ENCODE peak calls at places on chromosomes 7 and 10, in five cellular contexts. One of them, this sample, is unnamed.

GRCh38 chr7:16840094-16840493 is 35.3 kb upstream of the AGR2 start:
- DNase-seq in HepG2: no peak
- DNase-seq in K562: no peak
- DNase-seq in SK-N-SH: no peak
- DNase-seq in GM12878: no peak
- DNase-seq in this sample: no peak

GRCh38 chr7:38382627-38383026 is 109.2 kb upstream of the TARP start:
- DNase-seq in HepG2: no peak
- DNase-seq in K562: no peak
- DNase-seq in SK-N-SH: no peak
- DNase-seq in GM12878: no peak
- DNase-seq in this sample: no peak

GRCh38 chr7:108000875-108001758 is 1.8 kb downstream of the LAMB1 start:
- DNase-seq in HepG2: no peak
- DNase-seq in K562: no peak
- DNase-seq in SK-N-SH: peak
- DNase-seq in GM12878: no peak
- DNase-seq in this sample: no peak

GRCh38 chr7:127798769-127799372 is 146.9 kb downstream of the SND1 start:
- DNase-seq in HepG2: no peak
- DNase-seq in K562: no peak
- DNase-seq in SK-N-SH: no peak
- DNase-seq in GM12878: no peak
- DNase-seq in this sample: no peak

GRCh38 chr10:35400600-35401268 is 64.4 kb downstream of the CCNY start:
- DNase-seq in HepG2: no peak
- DNase-seq in K562: no peak
- DNase-seq in SK-N-SH: no peak
- DNase-seq in GM12878: no peak
- DNase-seq in this sample: no peak

GRCh38 chr7:142463401-142463850 is 205.6 kb upstream of the PRSS58 start:
- DNase-seq in HepG2: no peak
- DNase-seq in K562: no peak
- DNase-seq in SK-N-SH: no peak
- DNase-seq in GM12878: no peak
- DNase-seq in this sample: no peak

GRCh38 chr7:55348502-55348901 is 16.6 kb upstream of the LANCL2 start:
- DNase-seq in HepG2: no peak
- DNase-seq in K562: no peak
- DNase-seq in SK-N-SH: no peak
- DNase-seq in GM12878: no peak
- DNase-seq in this sample: no peak

GRCh38 chr7:151231080-151231479 is 1.2 kb upstream of the CHPF2 start:
- DNase-seq in HepG2: no peak
- DNase-seq in K562: no peak
- DNase-seq in SK-N-SH: no peak
- DNase-seq in GM12878: no peak
- DNase-seq in this sample: no peak

GRCh38 chr7:64183126-64183742 is 23.8 kb upstream of the ZNF735 start:
- DNase-seq in HepG2: no peak
- DNase-seq in K562: peak
- DNase-seq in SK-N-SH: peak
- DNase-seq in GM12878: no peak
- DNase-seq in this sample: no peak

GRCh38 chr7:112937651-112938390 is 147.6 kb upstream of the TMEM168 start:
- DNase-seq in HepG2: no peak
- DNase-seq in K562: no peak
- DNase-seq in SK-N-SH: no peak
- DNase-seq in GM12878: no peak
- DNase-seq in this sample: no peak

DNA sequence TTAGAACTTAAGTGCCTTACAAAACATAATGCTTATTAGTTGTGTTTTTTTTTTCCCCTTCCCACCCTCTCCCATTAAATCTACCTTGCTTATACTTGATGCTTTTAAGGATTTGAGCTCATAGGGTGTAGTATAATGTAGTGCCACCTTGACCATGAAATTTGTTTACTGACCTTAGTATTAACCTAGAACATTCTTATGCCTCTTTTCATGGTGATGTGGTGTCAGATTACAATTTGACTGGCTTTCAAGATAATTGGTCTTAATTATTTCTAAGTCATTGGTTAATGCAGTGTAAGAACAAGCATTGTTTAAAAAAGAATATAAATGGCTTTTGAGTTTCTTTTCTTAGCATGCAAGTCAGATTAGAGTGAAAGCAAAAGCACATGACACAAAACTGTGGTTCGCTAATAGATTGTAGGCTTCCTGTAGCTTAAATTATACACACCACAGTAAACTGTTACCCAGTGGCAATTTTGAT is 61.8 kb downstream of the ADD3 start:
- DNase-seq in HepG2: no peak
- DNase-seq in K562: no peak
- DNase-seq in SK-N-SH: no peak
- DNase-seq in GM12878: no peak
- DNase-seq in this sample: no peak
- H3K27ac ChIP-seq in HepG2: no peak
- H3K27ac ChIP-seq in K562: no peak
- H3K27ac ChIP-seq in SK-N-SH: no peak
- H3K27ac ChIP-seq in GM12878: peak
- H3K27ac ChIP-seq in this sample: peak

GRCh38 chr7:24972991-24973390 is 7.0 kb downstream of the OSBPL3 start:
- DNase-seq in HepG2: no peak
- DNase-seq in K562: no peak
- DNase-seq in SK-N-SH: no peak
- DNase-seq in GM12878: no peak
- DNase-seq in this sample: no peak
- TF ChIP-seq GABPA in HepG2: no peak
- TF ChIP-seq GABPA in K562: no peak
- TF ChIP-seq GABPA in SK-N-SH: no peak
- TF ChIP-seq GABPA in GM12878: no peak
- TF ChIP-seq GABPA in this sample: no peak

GRCh38 chr10:11284291-11285085 is 266.8 kb downstream of the CELF2 start:
- DNase-seq in HepG2: no peak
- DNase-seq in K562: no peak
- DNase-seq in SK-N-SH: no peak
- DNase-seq in GM12878: no peak
- DNase-seq in this sample: no peak

GRCh38 chr10:11282661-11283060 is 265.0 kb downstream of the CELF2 start:
- DNase-seq in HepG2: no peak
- DNase-seq in K562: no peak
- DNase-seq in SK-N-SH: no peak
- DNase-seq in GM12878: no peak
- DNase-seq in this sample: no peak

GRCh38 chr10:11288302-11288701 is 270.6 kb downstream of the CELF2 start:
- DNase-seq in HepG2: no peak
- DNase-seq in K562: no peak
- DNase-seq in SK-N-SH: no peak
- DNase-seq in GM12878: no peak
- DNase-seq in this sample: no peak

GRCh38 chr10:11285171-11285570 is 267.5 kb downstream of the CELF2 start:
- DNase-seq in HepG2: no peak
- DNase-seq in K562: no peak
- DNase-seq in SK-N-SH: no peak
- DNase-seq in GM12878: no peak
- DNase-seq in this sample: no peak

GRCh38 chr10:11286261-11286989 is 268.8 kb downstream of the CELF2 start:
- DNase-seq in HepG2: no peak
- DNase-seq in K562: no peak
- DNase-seq in SK-N-SH: no peak
- DNase-seq in GM12878: peak
- DNase-seq in this sample: peak
- H3K27ac ChIP-seq in HepG2: no peak
- H3K27ac ChIP-seq in K562: no peak
- H3K27ac ChIP-seq in SK-N-SH: no peak
- H3K27ac ChIP-seq in GM12878: peak
- H3K27ac ChIP-seq in this sample: no peak

GRCh38 chr10:124124123-124124768 is 30.8 kb upstream of the CHST15 start:
- DNase-seq in HepG2: no peak
- DNase-seq in K562: no peak
- DNase-seq in SK-N-SH: no peak
- DNase-seq in GM12878: no peak
- DNase-seq in this sample: no peak
- TF ChIP-seq GABPA in HepG2: no peak
- TF ChIP-seq GABPA in K562: no peak
- TF ChIP-seq GABPA in SK-N-SH: no peak
- TF ChIP-seq GABPA in GM12878: no peak
- TF ChIP-seq GABPA in this sample: no peak

DNA sequence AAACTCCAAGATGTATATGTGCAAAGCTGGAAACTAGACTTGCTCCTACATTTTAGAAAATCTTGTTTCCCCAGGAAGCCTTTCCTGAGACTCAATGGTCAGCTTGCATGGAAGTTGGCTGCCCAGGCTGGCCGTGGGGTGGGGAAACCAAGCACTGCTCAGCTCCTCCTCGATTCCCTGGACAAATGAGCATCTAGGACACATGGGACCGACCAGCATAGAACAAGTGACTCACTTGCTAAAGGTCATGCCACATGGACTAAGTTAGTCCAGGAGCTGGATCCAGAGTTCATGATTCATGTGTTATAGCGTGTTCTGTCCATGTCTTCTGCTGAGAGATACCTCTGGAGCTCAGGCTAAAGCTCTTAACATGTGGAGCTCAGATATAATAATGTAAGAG is 6.2 kb downstream of the FAM180A start:
- DNase-seq in HepG2: no peak
- DNase-seq in K562: no peak
- DNase-seq in SK-N-SH: no peak
- DNase-seq in GM12878: no peak
- DNase-seq in this sample: no peak
- H3K27ac ChIP-seq in HepG2: no peak
- H3K27ac ChIP-seq in K562: no peak
- H3K27ac ChIP-seq in SK-N-SH: no peak
- H3K27ac ChIP-seq in GM12878: no peak
- H3K27ac ChIP-seq in this sample: no peak

GRCh38 chr10:1741450-1741849 is 4.1 kb upstream of the ADARB2 start:
- DNase-seq in HepG2: no peak
- DNase-seq in K562: no peak
- DNase-seq in SK-N-SH: no peak
- DNase-seq in GM12878: no peak
- DNase-seq in this sample: no peak

GRCh38 chr10:1737222-1738061 is at the start of gene ADARB2:
- DNase-seq in HepG2: no peak
- DNase-seq in K562: no peak
- DNase-seq in SK-N-SH: peak
- DNase-seq in GM12878: peak
- DNase-seq in this sample: no peak

GRCh38 chr10:1739751-1740150 is 2.4 kb upstream of the ADARB2 start:
- DNase-seq in HepG2: no peak
- DNase-seq in K562: no peak
- DNase-seq in SK-N-SH: no peak
- DNase-seq in GM12878: no peak
- DNase-seq in this sample: no peak

GRCh38 chr10:1736972-1737221 is 428 bp downstream of the ADARB2 start:
- DNase-seq in HepG2: no peak
- DNase-seq in K562: no peak
- DNase-seq in SK-N-SH: no peak
- DNase-seq in GM12878: no peak
- DNase-seq in this sample: no peak

DNA sequence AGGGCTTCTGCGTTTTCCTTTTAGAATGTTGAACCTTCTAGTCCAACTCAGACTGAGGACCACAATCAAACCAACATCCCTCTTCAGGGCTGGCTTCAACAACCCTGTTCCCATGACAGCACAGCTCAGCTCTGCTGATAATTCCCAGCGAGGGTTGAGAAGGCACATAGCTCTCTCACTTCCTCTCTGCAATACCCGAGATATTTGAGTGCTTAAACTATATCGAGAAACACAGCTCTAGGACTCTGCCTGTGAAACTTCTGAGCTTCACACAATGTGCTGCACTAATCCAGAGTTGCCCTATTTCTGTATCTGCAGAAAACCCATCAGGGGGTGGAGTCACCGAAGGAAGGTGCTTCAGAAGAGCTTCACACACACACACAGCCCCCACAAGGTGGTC is 1.6 kb upstream of the ADARB2 start:
- DNase-seq in HepG2: no peak
- DNase-seq in K562: no peak
- DNase-seq in SK-N-SH: no peak
- DNase-seq in GM12878: peak
- DNase-seq in this sample: no peak
- TF ChIP-seq GABPA in HepG2: no peak
- TF ChIP-seq GABPA in K562: no peak
- TF ChIP-seq GABPA in SK-N-SH: no peak
- TF ChIP-seq GABPA in GM12878: no peak
- TF ChIP-seq GABPA in this sample: no peak

DNA sequence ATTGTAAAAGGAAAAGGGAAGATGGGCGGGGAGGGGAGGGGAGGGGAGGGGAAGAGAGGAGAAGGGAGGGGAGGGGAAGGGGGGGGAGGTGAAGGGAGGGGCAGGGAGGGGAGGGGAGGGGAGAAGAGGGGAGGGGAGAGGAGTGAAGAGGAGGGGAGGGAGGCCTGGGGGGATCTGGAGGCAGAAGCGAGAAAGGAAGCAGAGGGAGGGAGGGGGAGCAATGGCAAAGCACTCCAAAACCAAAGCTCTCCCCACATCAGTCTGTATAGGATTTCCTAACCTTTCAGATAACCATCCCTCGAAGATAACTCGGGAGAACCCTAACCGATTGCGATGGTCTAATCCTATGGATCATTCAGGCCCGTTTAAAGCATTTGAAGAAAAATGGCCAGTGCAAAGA is 19.0 kb downstream of the EBF3 start:
- DNase-seq in HepG2: no peak
- DNase-seq in K562: no peak
- DNase-seq in SK-N-SH: no peak
- DNase-seq in GM12878: no peak
- DNase-seq in this sample: no peak
- H3K27ac ChIP-seq in HepG2: no peak
- H3K27ac ChIP-seq in K562: no peak
- H3K27ac ChIP-seq in SK-N-SH: no peak
- H3K27ac ChIP-seq in GM12878: no peak
- H3K27ac ChIP-seq in this sample: no peak